ENCODE peak calls at places on chromosomes 1 and 21, in five cellular contexts. Z is keratinocyte, T is aorta, U is tibial artery, H is right cardiac atrium. N is an unnamed sample.

GRCh38 chr1:193771596-193771995 is 585.2 kb upstream of the B3GALT2 start:
- DNase-seq in Z (no peak), T (no peak), U (no peak), H (no peak), N (no peak)

GRCh38 chr1:115976900-115977480 is 677 bp downstream of the SLC22A15 start:
- DNase-seq in Z (no peak), T (no peak), U (no peak), H (no peak), N (no peak)

GRCh38 chr1:43556772-43557171 is 26.1 kb downstream of the PTPRF start:
- DNase-seq in Z (no peak), T (no peak), U (no peak), H (no peak), N (no peak)

GRCh38 chr1:153343040-153343681 is 5.5 kb downstream of the PGLYRP4 start:
- DNase-seq in Z (no peak), T (no peak), U (no peak), H (no peak), N (no peak)

GRCh38 chr1:3511306-3511705 is 56.8 kb downstream of the ARHGEF16 start:
- DNase-seq in Z (no peak), T (no peak), U (no peak), H (no peak), N (no peak)

GRCh38 chr1:192702212-192702993 is 66.5 kb downstream of the RGS13 start:
- DNase-seq in Z (no peak), T (no peak), U (no peak), H (no peak), N (no peak)

GRCh38 chr1:212600980-212601379 is 7.6 kb upstream of the ATF3 start:
- DNase-seq in Z (no peak), T (no peak), U (no peak), H (no peak), N (no peak)

GRCh38 chr21:37653201-37653600 is 263.1 kb downstream of the KCNJ6 start:
- DNase-seq in Z (no peak), T (no peak), U (no peak), H (no peak), N (no peak)

GRCh38 chr1:214377886-214378285 is 96.9 kb downstream of the SMYD2 start:
- DNase-seq in Z (no peak), T (no peak), U (no peak), H (no peak), N (no peak)

GRCh38 chr21:44253832-44254700 is 7.6 kb downstream of the DNMT3L start:
- DNase-seq in Z (no peak), T (peak; percentile 72), U (no peak), H (no peak), N (peak; percentile 74)

GRCh38 chr1:7643445-7643844 is 127.7 kb upstream of the VAMP3 start:
- DNase-seq in Z (no peak), T (no peak), U (no peak), H (no peak), N (peak; percentile 49)

GRCh38 chr1:67339623-67340343 is 32.1 kb downstream of the IL12RB2 start:
- DNase-seq in Z (no peak), T (no peak), U (no peak), H (no peak), N (no peak)

GRCh38 chr1:151934048-151934493 is 24.8 kb upstream of the THEM4 start:
- DNase-seq in Z (no peak), T (no peak), U (no peak), H (no peak), N (no peak)

GRCh38 chr21:32468567-32469175 is 56.2 kb downstream of the EVA1C start:
- DNase-seq in Z (no peak), T (no peak), U (no peak), H (no peak), N (peak; percentile 9)

GRCh38 chr1:181647314-181648035 is 164.2 kb downstream of the CACNA1E start:
- DNase-seq in Z (peak; percentile 32), T (no peak), U (no peak), H (no peak), N (no peak)

GRCh38 chr1:165355221-165355976 is 1.1 kb downstream of the LMX1A start:
- DNase-seq in Z (no peak), T (no peak), U (no peak), H (no peak), N (peak; percentile 70)
- H3K4me3 ChIP-seq in Z (no peak overlapping the region), T (no peak overlapping the region), U (peak overlapping the region; percentile 40), H (peak overlapping the region; percentile 40), N (no peak overlapping the region)

GRCh38 chr1:183089025-183089639 is 65.9 kb downstream of the LAMC1 start:
- DNase-seq in Z (no peak), T (no peak), U (no peak), H (no peak), N (no peak)
- H3K4me1 ChIP-seq in Z (peaks cover 25% of the 10 kb centered on the region), T (peaks cover 19% of the 10 kb centered on the region), U (no peaks in the 10 kb centered on the region), H (peaks cover 7% of the 10 kb centered on the region), N (peaks cover 20% of the 10 kb centered on the region)

DNA sequence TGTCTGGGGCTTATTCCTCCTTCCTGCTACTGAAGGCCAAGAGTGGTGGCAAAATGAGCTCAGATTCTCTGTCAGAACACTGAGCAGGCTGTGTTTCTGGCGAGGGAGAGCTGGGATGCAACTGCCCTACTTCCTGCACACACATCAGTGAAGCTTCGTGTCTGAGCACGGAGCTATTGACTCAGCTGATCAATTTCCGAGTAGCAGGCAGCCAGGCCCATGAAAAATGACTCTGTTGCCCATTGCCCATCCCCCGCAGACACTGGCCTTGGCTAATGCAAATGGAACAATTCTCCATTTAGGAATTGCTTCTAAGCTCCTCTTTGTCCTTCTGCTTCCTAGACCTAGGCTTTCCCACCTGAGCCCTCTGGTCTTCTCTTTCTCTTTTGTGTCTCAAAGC is 27.6 kb downstream of the TNR start:
- DNase-seq in Z (no peak), T (no peak), U (no peak), H (no peak), N (no peak)
- H3K4me3 ChIP-seq in Z (no peak overlapping the region), T (no peak overlapping the region), U (no peak overlapping the region), H (no peak overlapping the region), N (no peak overlapping the region)

GRCh38 chr1:223844962-223845809 is 561 bp downstream of the TP53BP2 start:
- DNase-seq in Z (no peak), T (no peak), U (peak; percentile 45), H (peak; percentile 66), N (no peak)
- H3K4me1 ChIP-seq in Z (peaks cover 10% of the 10 kb centered on the region), T (no peaks in the 10 kb centered on the region), U (no peaks in the 10 kb centered on the region), H (no peaks in the 10 kb centered on the region), N (peaks cover 12% of the 10 kb centered on the region)

DNA sequence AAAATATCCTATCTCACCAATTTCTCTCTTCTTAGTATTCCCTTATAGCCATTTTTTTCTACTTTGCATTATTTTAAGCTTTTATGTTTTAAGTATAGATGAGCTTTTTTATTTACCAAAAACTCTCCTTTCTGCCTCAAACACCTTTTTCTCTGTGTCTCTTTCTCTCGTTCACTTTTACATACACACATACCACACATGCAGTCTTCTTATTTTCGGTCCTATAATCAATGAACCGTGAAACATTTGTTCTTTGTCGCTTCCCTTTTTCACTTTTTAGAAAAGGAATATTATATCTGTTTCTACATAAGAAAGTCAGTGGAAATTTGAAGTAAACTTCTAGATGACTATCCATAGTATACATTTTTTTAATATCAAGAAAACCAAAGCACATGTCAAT is 183.2 kb downstream of the MRPL39 start:
- DNase-seq in Z (no peak), T (no peak), U (no peak), H (no peak), N (no peak)
- H3K4me3 ChIP-seq in Z (no peak overlapping the region), T (no peak overlapping the region), U (no peak overlapping the region), H (no peak overlapping the region), N (no peak overlapping the region)

DNA sequence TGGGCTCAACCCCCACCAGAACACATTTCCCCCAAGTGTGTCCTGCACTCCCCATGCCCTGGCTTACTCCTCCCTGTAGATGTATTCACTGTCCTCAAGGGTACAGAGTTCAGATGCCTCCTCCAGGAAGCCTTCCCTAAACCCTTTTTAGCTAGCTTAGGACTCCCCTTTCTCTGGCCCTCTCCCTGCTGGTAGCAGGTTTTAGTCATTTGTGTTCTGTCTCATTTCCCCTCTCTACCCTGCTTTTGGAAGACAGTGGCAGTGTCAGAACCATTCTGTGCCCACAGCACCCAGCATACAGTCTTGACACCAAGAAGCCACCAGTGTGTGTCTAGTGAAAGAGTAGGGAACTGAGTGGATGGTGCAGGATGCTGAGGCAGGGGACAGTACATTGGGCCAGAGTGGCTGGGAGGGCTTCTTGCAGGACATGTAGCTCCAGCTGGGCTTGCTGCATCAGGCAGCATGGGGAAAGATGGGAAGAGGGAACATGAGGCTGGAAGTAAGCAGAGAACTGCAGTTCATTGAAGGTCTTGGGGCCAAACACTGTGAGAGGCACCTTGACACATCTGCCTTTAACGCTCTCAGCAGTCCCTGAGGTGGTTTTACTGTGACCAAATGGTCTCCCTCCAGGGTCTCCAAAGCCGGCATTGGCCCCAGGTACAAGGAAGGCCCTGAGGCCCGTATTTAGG is 2.5 kb downstream of the FOXO6 start:
- DNase-seq in Z (no peak), T (no peak), U (no peak), H (no peak), N (no peak)
- H3K4me1 ChIP-seq in Z (peaks cover 24% of the 10 kb centered on the region), T (no peaks in the 10 kb centered on the region), U (no peaks in the 10 kb centered on the region), H (peaks cover 2% of the 10 kb centered on the region), N (peaks cover 18% of the 10 kb centered on the region)

N was measured in left lung.